ENCODE peak calls at places on chromosomes 16 and 17, in nine cellular contexts. V is pancreas; K is stimulated activated CD8-positive, alpha-beta memory T cell treated with anti-CD3 and anti-CD28 coated beads, Interleukin-15, amount 100 ng/mL, for 24 hours; W is activated naive CD4-positive, alpha-beta T cell; M is activated naive CD8-positive, alpha-beta T cell treated with anti-CD3 and anti-CD28 coated beads, Interleukin-2, amount 50 U/mL, for 24 hours; B is NCI-H446; C is C1 segment of cervical spinal cord; N is cardiac muscle cell; G is fibroblast of lung. Y is an unnamed sample.

GRCh38 chr16:31108035-31108793 is at the start of gene BCKDK:
- DNase-seq in B (peak; percentile 79), N (peak; percentile 79), M (peak; percentile 87), W (peak; percentile 48), V (peak; percentile 65), C (peak; percentile 65), G (peak; percentile 63), K (peak; percentile 59), Y (peak; percentile 77)

GRCh38 chr16:63890072-63890471 is 1231.8 kb downstream of the CDH11 start:
- DNase-seq in M (no peak), B (peak; percentile 58), G (peak; percentile 76), W (no peak), K (no peak), N (peak; percentile 78), V (peak; percentile 12), C (no peak), Y (peak; percentile 24)

GRCh38 chr16:54080524-54081008 is 206.0 kb downstream of the IRX3 start:
- DNase-seq in C (no peak), W (no peak), M (no peak), N (peak; percentile 97), K (no peak), B (no peak), G (peak; percentile 99), V (no peak), Y (no peak)

GRCh38 chr17:50641339-50641725 is 6.7 kb downstream of the ABCC3 start:
- DNase-seq in G (no peak), M (no peak), V (no peak), N (no peak), K (no peak), B (no peak), C (no peak), W (no peak), Y (peak; percentile 14)

GRCh38 chr17:5769936-5770335 is 185.6 kb upstream of the NLRP1 start:
- DNase-seq in G (peak; percentile 38), N (no peak), M (no peak), V (no peak), B (peak; percentile 53), K (no peak), C (no peak), W (no peak), Y (peak; percentile 33)

GRCh38 chr16:86529160-86529559 is 18.8 kb downstream of the FOXF1 start:
- DNase-seq in M (no peak), C (no peak), K (no peak), G (peak; percentile 57), V (no peak), B (no peak), W (no peak), N (peak; percentile 58), Y (no peak)

GRCh38 chr16:3020604-3021448 is 658 bp downstream of the TNFRSF12A start:
- DNase-seq in K (no peak), C (peak; percentile 38), M (peak; percentile 65), B (peak; percentile 74), V (peak; percentile 96), W (peak; percentile 58), G (peak; percentile 91), N (peak; percentile 86), Y (no peak)

GRCh38 chr17:72234951-72235350 is 114.1 kb downstream of the SOX9 start:
- DNase-seq in K (no peak), B (peak; percentile 31), G (no peak), M (no peak), V (no peak), W (no peak), N (no peak), C (no peak), Y (no peak)

GRCh38 chr16:7505495-7505894 is 172.8 kb downstream of the RBFOX1 start:
- DNase-seq in G (no peak), K (no peak), C (no peak), V (no peak), N (no peak), M (no peak), B (no peak), W (no peak), Y (peak; percentile 39)

GRCh38 chr17:72342061-72342460 is 221.2 kb downstream of the SOX9 start:
- DNase-seq in W (no peak), K (no peak), M (no peak), N (peak; percentile 29), B (no peak), C (no peak), V (no peak), G (peak; percentile 51), Y (no peak)

GRCh38 chr16:73054732-73055481 is 7.0 kb upstream of the ZFHX3 start:
- DNase-seq in M (no peak), G (peak; percentile 72), W (no peak), K (no peak), N (peak; percentile 73), B (no peak), C (no peak), V (no peak), Y (no peak)

GRCh38 chr17:48123111-48123510 is 15.5 kb downstream of the SNX11 start:
- DNase-seq in M (no peak), N (no peak), B (no peak), K (no peak), C (peak; percentile 43), G (no peak), V (no peak), W (no peak), Y (no peak)

GRCh38 chr16:76059186-76059585 is 218.0 kb upstream of the CNTNAP4 start:
- DNase-seq in M (no peak), W (no peak), G (no peak), N (no peak), C (no peak), V (no peak), B (no peak), K (no peak), Y (no peak)

GRCh38 chr16:11201498-11202259 is 54.3 kb downstream of the SOCS1 start:
- DNase-seq in M (no peak), B (no peak), C (no peak), K (no peak), V (no peak), G (peak; percentile 92), N (peak; percentile 72), W (no peak), Y (no peak)

GRCh38 chr17:43467981-43468541 is 15.7 kb upstream of the DHX8 start:
- DNase-seq in K (no peak), W (no peak), V (no peak), C (no peak), B (peak; percentile 80), G (peak; percentile 94), M (no peak), N (peak; percentile 58), Y (no peak)

GRCh38 chr17:66373944-66374817 is 71.8 kb downstream of the PRKCA start:
- DNase-seq in C (peak; percentile 22), K (peak; percentile 21), N (peak; percentile 46), V (peak; percentile 29), B (no peak), G (peak; percentile 74), M (peak; percentile 64), W (peak; percentile 52), Y (no peak)

GRCh38 chr17:69713815-69714214 is 299.3 kb downstream of the MAP2K6 start:
- DNase-seq in M (no peak), K (no peak), B (no peak), W (no peak), N (no peak), C (no peak), G (no peak), V (no peak), Y (no peak)

GRCh38 chr16:81817789-81818304 is 38.8 kb downstream of the PLCG2 start:
- DNase-seq in N (no peak), G (no peak), K (no peak), V (no peak), W (no peak), C (no peak), M (no peak), B (no peak), Y (no peak)

GRCh38 chr17:36183001-36183810 is 6.8 kb upstream of the TBC1D3B start:
- DNase-seq in M (no peak), V (peak; percentile 63), N (peak; percentile 65), B (peak; percentile 1), W (no peak), K (no peak), G (peak; percentile 78), C (no peak), Y (no peak)

GRCh38 chr17:4344926-4345325 is 21.5 kb downstream of the UBE2G1 start:
- DNase-seq in M (no peak), G (no peak), B (no peak), N (no peak), W (no peak), V (no peak), K (no peak), C (no peak), Y (no peak)

GRCh38 chr16:86095906-86096485 is 197.0 kb downstream of the IRF8 start:
- DNase-seq in M (no peak), B (no peak), W (no peak), C (no peak), N (no peak), G (no peak), K (no peak), V (no peak), Y (peak; percentile 59)

GRCh38 chr17:79852748-79853147 is 13.5 kb upstream of the CBX4 start:
- DNase-seq in V (no peak), K (no peak), B (no peak), W (no peak), C (no peak), N (peak; percentile 35), M (no peak), G (peak; percentile 81), Y (no peak)

GRCh38 chr17:31568140-31568938 is 176.9 kb downstream of the RAB11FIP4 start:
- DNase-seq in V (no peak), B (no peak), N (peak; percentile 70), M (no peak), C (peak; percentile 16), W (no peak), K (no peak), G (no peak), Y (peak; percentile 78)

GRCh38 chr16:89045181-89045815 is 48.4 kb upstream of the ACSF3 start:
- DNase-seq in W (no peak), V (no peak), M (no peak), C (no peak), G (no peak), K (no peak), N (no peak), B (no peak), Y (peak; percentile 59)

GRCh38 chr17:14069251-14069981 is at the start of gene COX10:
- DNase-seq in C (peak; percentile 88), N (peak; percentile 86), M (peak; percentile 90), B (peak; percentile 74), V (peak; percentile 85), K (peak; percentile 74), G (peak; percentile 83), W (peak; percentile 76), Y (peak; percentile 87)

GRCh38 chr17:56142325-56142724 is 10.9 kb upstream of the ANKFN1 start:
- DNase-seq in K (no peak), N (no peak), C (no peak), B (no peak), G (peak; percentile 95), W (no peak), M (no peak), V (no peak), Y (no peak)

GRCh38 chr16:65314246-65315003 is 192.6 kb upstream of the CDH11 start:
- DNase-seq in C (no peak), W (no peak), N (no peak), G (peak; percentile 74), B (no peak), K (no peak), V (no peak), M (no peak), Y (no peak)

GRCh38 chr16:11349599-11350276 is 4.5 kb downstream of the RMI2 start:
- DNase-seq in G (peak; percentile 66), N (peak; percentile 68), M (no peak), V (no peak), K (no peak), C (peak; percentile 40), W (no peak), B (no peak), Y (no peak)

GRCh38 chr16:4016648-4017047 is 99.6 kb downstream of the ADCY9 start:
- DNase-seq in N (peak; percentile 58), G (peak; percentile 7), V (no peak), K (no peak), B (no peak), W (no peak), M (no peak), C (no peak), Y (no peak)